ENCODE peak calls at places on chromosomes 12 and 14, in ten cellular contexts. X, H, G, M, P, Z, B, F, I and Q are unnamed samples.

GRCh38 chr12:97386133-97386581 is 76.4 kb upstream of the RMST start:
- DNase-seq in X (no peak), H (peak), G (peak), M (no peak), P (peak), Z (no peak), B (no peak), F (no peak), I (no peak), Q (peak)

GRCh38 chr12:33605776-33606175 is 166.2 kb upstream of the SYT10 start:
- DNase-seq in X (no peak), H (peak), G (peak), M (no peak), P (peak), Z (no peak), B (no peak), F (no peak), I (no peak), Q (no peak)

GRCh38 chr12:115922952-115923564 is 354.4 kb downstream of the MED13L start:
- DNase-seq in X (no peak), H (no peak), G (peak), M (no peak), P (peak), Z (no peak), B (no peak), F (no peak), I (no peak), Q (no peak)

GRCh38 chr12:79933580-79934264 is 1.2 kb downstream of the PPP1R12A start:
- DNase-seq in X (no peak), H (peak), G (peak), M (no peak), P (peak), Z (no peak), B (no peak), F (no peak), I (no peak), Q (no peak)

GRCh38 chr12:54262403-54262925 is 17.5 kb downstream of the CBX5 start:
- DNase-seq in X (no peak), H (peak), G (peak), M (no peak), P (peak), Z (no peak), B (peak), F (no peak), I (no peak), Q (peak)

GRCh38 chr12:20144341-20144740 is 224.0 kb upstream of the PDE3A start:
- DNase-seq in X (no peak), H (no peak), G (no peak), M (no peak), P (no peak), Z (no peak), B (no peak), F (no peak), I (no peak), Q (no peak)

GRCh38 chr14:31968107-31968810 is 108.8 kb upstream of the ARHGAP5 start:
- DNase-seq in X (no peak), H (no peak), G (no peak), M (no peak), P (no peak), Z (no peak), B (no peak), F (no peak), I (no peak), Q (peak)

GRCh38 chr12:82873951-82874350 is 187.2 kb downstream of the TMTC2 start:
- DNase-seq in X (no peak), H (no peak), G (peak), M (no peak), P (peak), Z (no peak), B (no peak), F (no peak), I (no peak), Q (no peak)

GRCh38 chr12:69880566-69880965 is 55.5 kb downstream of the MYRFL start:
- DNase-seq in X (no peak), H (peak), G (peak), M (no peak), P (peak), Z (no peak), B (peak), F (no peak), I (no peak), Q (no peak)

GRCh38 chr14:40981247-40981646 is 625.4 kb upstream of the LRFN5 start:
- DNase-seq in X (no peak), H (peak), G (peak), M (no peak), P (no peak), Z (no peak), B (peak), F (no peak), I (no peak), Q (no peak)

GRCh38 chr14:63345826-63346225 is 27.1 kb upstream of the GPHB5 start:
- DNase-seq in X (no peak), H (peak), G (no peak), M (no peak), P (no peak), Z (no peak), B (no peak), F (no peak), I (no peak), Q (no peak)

GRCh38 chr12:120110550-120111501 is 5.7 kb downstream of the RAB35 start:
- DNase-seq in X (peak), H (no peak), G (peak), M (peak), P (peak), Z (peak), B (no peak), F (peak), I (no peak), Q (no peak)